ENCODE peak calls at places on chromosomes 7 and 10, in six cellular contexts. H is IMR-90, I is A673, F is mesendoderm, E is left lung, T is PC-9. X is an unnamed sample. For H3K4me1, the result is how much of the 10 kb centered on the place peaks cover.

GRCh38 chr7:31811650-31812461 is 124.8 kb downstream of the PPP1R17 start:
- DNase-seq in H (peak), I (peak), F (no peak), E (no peak), T (no peak), X (no peak)

GRCh38 chr7:20786779-20787651 is at the start of gene SP8:
- DNase-seq in H (peak), I (peak), F (peak), E (peak), T (no peak), X (peak)

GRCh38 chr7:94632338-94633024 is 23.5 kb downstream of the SGCE start:
- DNase-seq in H (peak), I (peak), F (peak), E (no peak), T (peak), X (no peak)

GRCh38 chr10:122671355-122671754 is 28.3 kb downstream of the C10orf120 start:
- DNase-seq in H (no peak), I (no peak), F (no peak), E (no peak), T (no peak), X (no peak)

GRCh38 chr10:58372630-58373445 is 12.4 kb upstream of the TFAM start:
- DNase-seq in H (no peak), I (no peak), F (no peak), E (no peak), T (no peak), X (peak)

GRCh38 chr10:98373691-98374090 is 41.3 kb downstream of the PYROXD2 start:
- DNase-seq in H (no peak), I (no peak), F (no peak), E (no peak), T (no peak), X (no peak)

GRCh38 chr10:84214612-84215235 is 10.6 kb downstream of the LRIT2 start:
- DNase-seq in H (no peak), I (peak), F (peak), E (no peak), T (no peak), X (no peak)

GRCh38 chr7:44267719-44268413 is 57.5 kb downstream of the CAMK2B start:
- DNase-seq in H (no peak), I (no peak), F (no peak), E (no peak), T (no peak), X (no peak)

GRCh38 chr7:51619880-51620279 is 303.3 kb upstream of the COBL start:
- DNase-seq in H (no peak), I (no peak), F (no peak), E (no peak), T (no peak), X (no peak)

GRCh38 chr10:32139223-32140073 is 83.2 kb upstream of the KIF5B start:
- DNase-seq in H (peak), I (peak), F (peak), E (peak), T (peak), X (peak)

GRCh38 chr10:96685297-96685696 is 35.0 kb downstream of the PIK3AP1 start:
- DNase-seq in H (no peak), I (no peak), F (no peak), E (no peak), T (no peak), X (no peak)

GRCh38 chr10:116168329-116168728 is 104.7 kb downstream of the GFRA1 start:
- DNase-seq in H (no peak), I (no peak), F (no peak), E (no peak), T (no peak), X (no peak)

GRCh38 chr10:116164291-116164690 is 108.7 kb downstream of the GFRA1 start:
- DNase-seq in H (no peak), I (no peak), F (no peak), E (no peak), T (no peak), X (no peak)

GRCh38 chr10:116169782-116170181 is 103.2 kb downstream of the GFRA1 start:
- DNase-seq in H (no peak), I (no peak), F (no peak), E (no peak), T (no peak), X (no peak)

GRCh38 chr10:116170815-116171250 is 102.2 kb downstream of the GFRA1 start:
- DNase-seq in H (peak), I (peak), F (peak), E (no peak), T (no peak), X (peak)

GRCh38 chr10:116168745-116169144 is 104.3 kb downstream of the GFRA1 start:
- DNase-seq in H (no peak), I (no peak), F (no peak), E (no peak), T (no peak), X (no peak)
- H3K4me1 ChIP-seq in H (under half), I (under half), F (under half), E (under half), T (under half), X (under half)

DNA sequence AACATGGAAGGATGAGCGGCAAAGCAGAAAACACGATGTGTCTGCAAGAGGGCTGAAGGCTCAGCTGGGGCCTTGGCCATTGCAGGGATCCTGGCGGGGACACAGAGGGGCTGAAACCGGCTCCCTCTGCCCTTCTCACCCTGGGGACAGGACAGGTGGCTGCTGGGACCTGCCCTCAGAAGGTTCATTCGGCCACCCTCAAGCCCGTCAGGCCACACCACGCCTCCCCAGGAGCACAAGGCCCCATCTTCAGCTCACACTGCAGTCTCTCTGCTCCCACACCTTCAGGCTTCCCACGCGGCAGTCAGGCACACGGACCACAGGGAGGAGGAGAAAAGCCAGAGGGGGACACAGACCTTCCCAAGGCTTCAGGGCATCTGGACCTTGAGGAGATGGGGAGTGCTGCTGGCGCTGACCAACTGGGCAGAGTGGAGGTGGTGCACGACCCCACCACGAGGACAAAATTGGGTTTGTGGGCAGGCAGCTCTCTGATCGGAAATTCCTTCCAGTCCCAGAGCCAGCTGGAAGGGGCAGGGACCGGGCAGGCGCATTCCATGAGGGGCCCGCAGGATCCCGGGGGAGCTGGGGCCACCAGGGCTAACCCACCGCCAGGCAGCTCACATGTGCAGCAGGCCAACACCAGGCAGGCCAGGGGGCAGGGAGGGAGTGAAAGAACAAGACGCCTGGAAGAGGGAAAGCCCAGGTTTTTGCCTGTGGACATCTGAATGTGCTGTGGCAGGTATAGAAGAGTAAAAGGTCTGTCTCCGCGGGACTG is 104.0 kb downstream of the MAD1L1 start:
- DNase-seq in H (no peak), I (no peak), F (no peak), E (no peak), T (no peak), X (peak)
- H3K4me1 ChIP-seq in H (under half), I (under half), F (under half), E (under half), T (under half), X (under half)

GRCh38 chr10:75016290-75016689 is 95.2 kb upstream of the SAMD8 start:
- DNase-seq in H (no peak), I (no peak), F (no peak), E (no peak), T (no peak), X (no peak)

GRCh38 chr10:75014516-75015230 is 96.8 kb upstream of the SAMD8 start:
- DNase-seq in H (no peak), I (no peak), F (no peak), E (no peak), T (no peak), X (no peak)

GRCh38 chr10:75013007-75013406 is 98.4 kb upstream of the SAMD8 start:
- DNase-seq in H (no peak), I (no peak), F (no peak), E (no peak), T (no peak), X (no peak)

GRCh38 chr10:75013522-75013921 is 97.9 kb upstream of the SAMD8 start:
- DNase-seq in H (no peak), I (no peak), F (no peak), E (no peak), T (no peak), X (no peak)

GRCh38 chr10:75015440-75015839 is 96.0 kb upstream of the SAMD8 start:
- DNase-seq in H (no peak), I (no peak), F (no peak), E (no peak), T (no peak), X (peak)
- H3K4me1 ChIP-seq in H (under half), I (under half), F (under half), E (under half), T (under half), X (under half)

GRCh38 chr10:136465-136762 is 1.2 kb downstream of the ZMYND11 start:
- DNase-seq in H (no peak), I (no peak), F (no peak), E (no peak), T (no peak), X (no peak)

GRCh38 chr10:134205-134742 is 981 bp upstream of the ZMYND11 start:
- DNase-seq in H (peak), I (no peak), F (peak), E (peak), T (peak), X (no peak)

GRCh38 chr10:134743-135600 is at the start of gene ZMYND11:
- DNase-seq in H (peak), I (peak), F (peak), E (peak), T (no peak), X (peak)

GRCh38 chr10:137031-137430 is 1.8 kb downstream of the ZMYND11 start:
- DNase-seq in H (peak), I (peak), F (peak), E (no peak), T (peak), X (peak)

DNA sequence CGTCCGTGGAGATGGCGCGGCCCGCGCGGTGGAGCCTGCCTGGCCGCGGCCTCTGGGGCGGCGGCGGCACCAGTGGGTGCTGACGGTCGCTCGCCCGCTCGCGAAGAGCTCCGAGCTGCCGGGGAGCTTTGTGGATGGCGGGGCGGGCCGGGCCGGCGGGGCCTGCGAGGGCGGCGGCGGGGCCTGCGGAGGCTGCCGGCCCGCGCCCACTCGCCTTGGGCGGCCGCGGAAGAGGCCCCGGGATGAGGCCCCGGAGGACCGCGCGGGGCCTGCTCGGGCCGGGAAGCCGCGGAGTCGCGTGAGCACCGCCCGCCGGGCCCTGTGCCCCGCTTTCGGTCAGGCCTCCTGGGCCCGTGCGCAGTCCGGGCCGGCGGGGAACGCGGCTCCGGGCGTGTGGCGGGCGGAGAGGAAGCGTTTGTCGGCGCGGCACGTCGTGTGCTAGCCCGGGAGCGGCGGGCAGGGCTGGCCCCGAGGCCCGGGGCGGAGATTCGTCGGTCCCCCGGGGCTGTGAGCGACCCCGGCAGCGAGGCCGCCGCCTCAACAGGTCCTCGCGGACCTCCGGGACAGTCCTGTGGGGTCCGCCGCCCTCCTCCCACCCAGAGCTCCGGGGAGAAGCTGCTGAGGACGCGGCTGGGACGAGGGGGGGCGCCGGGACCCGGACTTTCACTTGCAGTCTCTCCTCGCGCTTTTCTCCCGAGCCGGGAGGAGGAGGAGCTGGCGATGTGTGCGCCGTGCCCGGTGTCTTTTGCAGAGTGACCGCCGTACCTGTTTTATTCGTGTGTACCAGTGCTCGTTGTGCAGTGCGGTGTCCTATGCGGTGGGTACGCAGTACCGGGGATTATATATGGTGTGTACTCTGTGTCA is 578 bp downstream of the ZMYND11 start:
- DNase-seq in H (peak), I (peak), F (peak), E (peak), T (no peak), X (peak)
- H3K4me1 ChIP-seq in H (under half), I (under half), F (under half), E (under half), T (under half), X (under half)

GRCh38 chr10:103828587-103829186 is 26.7 kb downstream of the SH3PXD2A start:
- DNase-seq in H (no peak), I (no peak), F (no peak), E (no peak), T (no peak), X (no peak)
- H3K4me1 ChIP-seq in H (under half), I (under half), F (under half), E (under half), T (under half), X (under half)

GRCh38 chr7:23292623-23293022 is 6.5 kb upstream of the MALSU1 start:
- DNase-seq in H (no peak), I (no peak), F (no peak), E (no peak), T (no peak), X (no peak)
- H3K4me1 ChIP-seq in H (under half), I (under half), F (under half), E (under half), T (under half), X (under half)

GRCh38 chr7:34762769-34763168 is 104.8 kb downstream of the NPSR1 start:
- DNase-seq in H (peak), I (no peak), F (no peak), E (no peak), T (peak), X (no peak)
- H3K4me1 ChIP-seq in H (under half), I (under half), F (under half), E (under half), T (under half), X (under half)

GRCh38 chr10:34186013-34186412 is 629.1 kb downstream of the PARD3 start:
- DNase-seq in H (no peak), I (no peak), F (peak), E (no peak), T (no peak), X (no peak)

GRCh38 chr10:34183397-34183796 is 631.7 kb downstream of the PARD3 start:
- DNase-seq in H (no peak), I (no peak), F (peak), E (no peak), T (no peak), X (no peak)

GRCh38 chr10:34187201-34187600 is 627.9 kb downstream of the PARD3 start:
- DNase-seq in H (peak), I (no peak), F (no peak), E (no peak), T (no peak), X (peak)

GRCh38 chr10:34186740-34187139 is 628.4 kb downstream of the PARD3 start:
- DNase-seq in H (no peak), I (no peak), F (peak), E (no peak), T (no peak), X (no peak)

GRCh38 chr10:34184901-34185386 is 630.2 kb downstream of the PARD3 start:
- DNase-seq in H (no peak), I (peak), F (no peak), E (no peak), T (peak), X (no peak)
- H3K4me1 ChIP-seq in H (under half), I (under half), F (under half), E (under half), T (under half), X (under half)

GRCh38 chr7:23205861-23206510 is 24.1 kb downstream of the NUP42 start:
- DNase-seq in H (no peak), I (no peak), F (no peak), E (peak), T (no peak), X (no peak)
- H3K4me1 ChIP-seq in H (under half), I (under half), F (under half), E (under half), T (under half), X (under half)

DNA sequence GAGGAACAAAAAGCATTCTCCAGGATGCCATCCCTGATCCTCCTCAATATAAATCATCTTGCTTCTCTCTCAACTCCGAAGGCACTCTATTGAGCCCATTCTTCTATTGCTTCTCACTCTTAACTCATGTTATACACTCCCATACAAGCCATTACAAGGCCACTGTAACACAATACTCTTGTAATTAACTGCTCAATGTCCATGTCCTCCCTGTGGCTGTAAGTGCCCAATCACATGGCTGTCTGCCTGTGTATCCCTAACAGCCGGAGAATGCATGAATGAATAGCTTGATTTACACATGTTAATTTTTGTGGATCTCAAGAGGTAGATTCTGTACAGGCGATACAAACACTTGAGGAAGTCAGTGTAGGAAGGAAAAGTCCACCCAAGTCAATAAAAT is 215.6 kb downstream of the DOCK4 start:
- DNase-seq in H (no peak), I (no peak), F (no peak), E (no peak), T (no peak), X (peak)
- H3K4me1 ChIP-seq in H (under half), I (under half), F (under half), E (under half), T (under half), X (under half)